ENCODE peak calls at places on chromosomes 12 and 14, in eight cellular contexts. One of them, this sample, is unnamed.

GRCh38 chr12:3032161-3032560 is 45.0 kb upstream of the TSPAN9 start:
- DNase-seq in T-cell: no peak
- DNase-seq in psoas muscle: no peak
- DNase-seq in left lobe of liver: no peak
- DNase-seq in neural crest cell: no peak
- DNase-seq in foreskin fibroblast: no peak
- DNase-seq in astrocyte: no peak
- DNase-seq in T follicular helper cell: no peak
- DNase-seq in this sample: no peak

GRCh38 chr12:80325167-80325959 is 118.7 kb upstream of the PTPRQ start:
- DNase-seq in T follicular helper cell: no peak
- DNase-seq in left lobe of liver: no peak
- DNase-seq in astrocyte: no peak
- DNase-seq in psoas muscle: no peak
- DNase-seq in T-cell: no peak
- DNase-seq in foreskin fibroblast: peak; percentile 17
- DNase-seq in neural crest cell: no peak
- DNase-seq in this sample: no peak

GRCh38 chr12:28974166-28974565 is 174.9 kb upstream of the FAR2 start:
- DNase-seq in T follicular helper cell: no peak
- DNase-seq in foreskin fibroblast: no peak
- DNase-seq in psoas muscle: no peak
- DNase-seq in astrocyte: peak; percentile 88
- DNase-seq in neural crest cell: no peak
- DNase-seq in T-cell: no peak
- DNase-seq in left lobe of liver: no peak
- DNase-seq in this sample: no peak

GRCh38 chr14:75978249-75978731 is 3.5 kb downstream of the TGFB3 start:
- DNase-seq in T-cell: peak; percentile 39
- DNase-seq in T follicular helper cell: peak; percentile 8
- DNase-seq in psoas muscle: no peak
- DNase-seq in foreskin fibroblast: no peak
- DNase-seq in left lobe of liver: no peak
- DNase-seq in astrocyte: no peak
- DNase-seq in neural crest cell: no peak
- DNase-seq in this sample: no peak

GRCh38 chr14:22432348-22432976 is 156.6 kb downstream of the DAD1 start:
- DNase-seq in astrocyte: peak; percentile 92
- DNase-seq in T follicular helper cell: no peak
- DNase-seq in psoas muscle: no peak
- DNase-seq in T-cell: no peak
- DNase-seq in foreskin fibroblast: peak; percentile 81
- DNase-seq in neural crest cell: no peak
- DNase-seq in left lobe of liver: no peak
- DNase-seq in this sample: no peak

GRCh38 chr14:24670594-24670993 is 36.6 kb upstream of the GZMB start:
- DNase-seq in foreskin fibroblast: no peak
- DNase-seq in astrocyte: no peak
- DNase-seq in left lobe of liver: no peak
- DNase-seq in T-cell: no peak
- DNase-seq in T follicular helper cell: no peak
- DNase-seq in neural crest cell: no peak
- DNase-seq in psoas muscle: no peak
- DNase-seq in this sample: no peak

GRCh38 chr12:8948711-8949524 is 527 bp downstream of the M6PR start:
- DNase-seq in astrocyte: peak; percentile 6
- DNase-seq in T-cell: no peak
- DNase-seq in left lobe of liver: no peak
- DNase-seq in psoas muscle: no peak
- DNase-seq in T follicular helper cell: no peak
- DNase-seq in neural crest cell: no peak
- DNase-seq in foreskin fibroblast: peak; percentile 25
- DNase-seq in this sample: no peak

GRCh38 chr14:50403433-50403832 is 6.8 kb upstream of the CDKL1 start:
- DNase-seq in foreskin fibroblast: no peak
- DNase-seq in T-cell: no peak
- DNase-seq in astrocyte: no peak
- DNase-seq in T follicular helper cell: no peak
- DNase-seq in left lobe of liver: no peak
- DNase-seq in neural crest cell: no peak
- DNase-seq in psoas muscle: no peak
- DNase-seq in this sample: no peak

GRCh38 chr14:52405314-52405713 is 91.2 kb downstream of the PTGER2 start:
- DNase-seq in T-cell: no peak
- DNase-seq in neural crest cell: no peak
- DNase-seq in astrocyte: no peak
- DNase-seq in psoas muscle: no peak
- DNase-seq in left lobe of liver: no peak
- DNase-seq in foreskin fibroblast: no peak
- DNase-seq in T follicular helper cell: no peak
- DNase-seq in this sample: no peak

GRCh38 chr12:3552726-3553045 is 61.7 kb downstream of the PRMT8 start:
- DNase-seq in T follicular helper cell: no peak
- DNase-seq in left lobe of liver: no peak
- DNase-seq in astrocyte: no peak
- DNase-seq in T-cell: no peak
- DNase-seq in neural crest cell: no peak
- DNase-seq in foreskin fibroblast: no peak
- DNase-seq in psoas muscle: no peak
- DNase-seq in this sample: peak; percentile 16

GRCh38 chr12:2294651-2295475 is 242.1 kb downstream of the CACNA1C start:
- DNase-seq in left lobe of liver: peak; percentile 41
- DNase-seq in astrocyte: peak; percentile 58
- DNase-seq in neural crest cell: no peak
- DNase-seq in T-cell: no peak
- DNase-seq in T follicular helper cell: no peak
- DNase-seq in foreskin fibroblast: peak; percentile 67
- DNase-seq in psoas muscle: no peak
- DNase-seq in this sample: peak; percentile 79

GRCh38 chr12:100141666-100141997 is 1.0 kb downstream of the BLTP3B start:
- DNase-seq in neural crest cell: no peak
- DNase-seq in T-cell: no peak
- DNase-seq in foreskin fibroblast: peak; percentile 80
- DNase-seq in psoas muscle: no peak
- DNase-seq in astrocyte: peak; percentile 90
- DNase-seq in left lobe of liver: no peak
- DNase-seq in T follicular helper cell: no peak
- DNase-seq in this sample: no peak

GRCh38 chr12:3329361-3329760 is 161.6 kb upstream of the PRMT8 start:
- DNase-seq in T follicular helper cell: no peak
- DNase-seq in left lobe of liver: no peak
- DNase-seq in foreskin fibroblast: no peak
- DNase-seq in psoas muscle: peak; percentile 20
- DNase-seq in T-cell: no peak
- DNase-seq in neural crest cell: no peak
- DNase-seq in astrocyte: no peak
- DNase-seq in this sample: no peak